ENCODE peak calls at places on chromosome 17, in nine cellular contexts. One of them, this sample, is unnamed. For H3K36me3, the result is how much of the 10 kb centered on the place peaks cover.

GRCh38 chr17:35094902-35095301 is 24.8 kb downstream of the RAD51D start:
- DNase-seq in gastrocnemius medialis: no peak
- DNase-seq in body of pancreas: no peak
- DNase-seq in tibial artery: no peak
- DNase-seq in GM12878: no peak
- DNase-seq in GM23338: no peak
- DNase-seq in left lung: no peak
- DNase-seq in IMR-90: peak
- DNase-seq in adrenal gland: peak
- DNase-seq in this sample: no peak

GRCh38 chr17:31595666-31596381 is 204.3 kb downstream of the RAB11FIP4 start:
- DNase-seq in gastrocnemius medialis: no peak
- DNase-seq in body of pancreas: no peak
- DNase-seq in tibial artery: no peak
- DNase-seq in GM12878: no peak
- DNase-seq in GM23338: no peak
- DNase-seq in left lung: no peak
- DNase-seq in IMR-90: no peak
- DNase-seq in adrenal gland: no peak
- DNase-seq in this sample: no peak

GRCh38 chr17:75518983-75519540 is 2.7 kb downstream of the TSEN54 start:
- DNase-seq in gastrocnemius medialis: no peak
- DNase-seq in body of pancreas: no peak
- DNase-seq in tibial artery: no peak
- DNase-seq in GM12878: no peak
- DNase-seq in GM23338: peak
- DNase-seq in left lung: peak
- DNase-seq in IMR-90: no peak
- DNase-seq in adrenal gland: no peak
- DNase-seq in this sample: no peak

GRCh38 chr17:69450857-69451410 is 36.4 kb downstream of the MAP2K6 start:
- DNase-seq in gastrocnemius medialis: no peak
- DNase-seq in body of pancreas: no peak
- DNase-seq in tibial artery: no peak
- DNase-seq in GM12878: no peak
- DNase-seq in GM23338: no peak
- DNase-seq in left lung: no peak
- DNase-seq in IMR-90: no peak
- DNase-seq in adrenal gland: no peak
- DNase-seq in this sample: no peak

GRCh38 chr17:77869665-77870132 is 88.8 kb upstream of the TNRC6C start:
- DNase-seq in gastrocnemius medialis: no peak
- DNase-seq in body of pancreas: no peak
- DNase-seq in tibial artery: no peak
- DNase-seq in GM12878: peak
- DNase-seq in GM23338: no peak
- DNase-seq in left lung: peak
- DNase-seq in IMR-90: no peak
- DNase-seq in adrenal gland: no peak
- DNase-seq in this sample: no peak

GRCh38 chr17:44331249-44331760 is 6.7 kb upstream of the SLC25A39 start:
- DNase-seq in gastrocnemius medialis: peak
- DNase-seq in body of pancreas: peak
- DNase-seq in tibial artery: no peak
- DNase-seq in GM12878: no peak
- DNase-seq in GM23338: peak
- DNase-seq in left lung: no peak
- DNase-seq in IMR-90: peak
- DNase-seq in adrenal gland: peak
- DNase-seq in this sample: peak

GRCh38 chr17:82246040-82246364 is 17.2 kb downstream of the SLC16A3 start:
- DNase-seq in gastrocnemius medialis: no peak
- DNase-seq in body of pancreas: no peak
- DNase-seq in tibial artery: no peak
- DNase-seq in GM12878: no peak
- DNase-seq in GM23338: no peak
- DNase-seq in left lung: peak
- DNase-seq in IMR-90: no peak
- DNase-seq in adrenal gland: no peak
- DNase-seq in this sample: no peak

GRCh38 chr17:45435481-45435880 is 2.8 kb upstream of the ARHGAP27 start:
- DNase-seq in gastrocnemius medialis: no peak
- DNase-seq in body of pancreas: no peak
- DNase-seq in tibial artery: no peak
- DNase-seq in GM12878: no peak
- DNase-seq in GM23338: no peak
- DNase-seq in left lung: peak
- DNase-seq in IMR-90: no peak
- DNase-seq in adrenal gland: no peak
- DNase-seq in this sample: peak

GRCh38 chr17:66980896-66981295 is 16.4 kb downstream of the CACNG4 start:
- DNase-seq in gastrocnemius medialis: no peak
- DNase-seq in body of pancreas: no peak
- DNase-seq in tibial artery: no peak
- DNase-seq in GM12878: no peak
- DNase-seq in GM23338: no peak
- DNase-seq in left lung: no peak
- DNase-seq in IMR-90: peak
- DNase-seq in adrenal gland: no peak
- DNase-seq in this sample: no peak

GRCh38 chr17:77771998-77772397 is 186.5 kb upstream of the TNRC6C start:
- DNase-seq in gastrocnemius medialis: no peak
- DNase-seq in body of pancreas: no peak
- DNase-seq in tibial artery: no peak
- DNase-seq in GM12878: no peak
- DNase-seq in GM23338: no peak
- DNase-seq in left lung: no peak
- DNase-seq in IMR-90: no peak
- DNase-seq in adrenal gland: no peak
- DNase-seq in this sample: no peak

GRCh38 chr17:28675980-28676379 is 14.0 kb downstream of the SUPT6H start:
- DNase-seq in gastrocnemius medialis: no peak
- DNase-seq in body of pancreas: no peak
- DNase-seq in tibial artery: no peak
- DNase-seq in GM12878: no peak
- DNase-seq in GM23338: peak
- DNase-seq in left lung: no peak
- DNase-seq in IMR-90: no peak
- DNase-seq in adrenal gland: no peak
- DNase-seq in this sample: peak

GRCh38 chr17:72730091-72730490 is 362.4 kb downstream of the SLC39A11 start:
- DNase-seq in gastrocnemius medialis: no peak
- DNase-seq in body of pancreas: no peak
- DNase-seq in tibial artery: no peak
- DNase-seq in GM12878: no peak
- DNase-seq in GM23338: no peak
- DNase-seq in left lung: no peak
- DNase-seq in IMR-90: peak
- DNase-seq in adrenal gland: no peak
- DNase-seq in this sample: no peak

GRCh38 chr17:72724375-72724774 is 368.1 kb downstream of the SLC39A11 start:
- DNase-seq in gastrocnemius medialis: no peak
- DNase-seq in body of pancreas: no peak
- DNase-seq in tibial artery: no peak
- DNase-seq in GM12878: no peak
- DNase-seq in GM23338: no peak
- DNase-seq in left lung: no peak
- DNase-seq in IMR-90: peak
- DNase-seq in adrenal gland: no peak
- DNase-seq in this sample: no peak

GRCh38 chr17:72726936-72727335 is 365.6 kb downstream of the SLC39A11 start:
- DNase-seq in gastrocnemius medialis: no peak
- DNase-seq in body of pancreas: no peak
- DNase-seq in tibial artery: no peak
- DNase-seq in GM12878: peak
- DNase-seq in GM23338: no peak
- DNase-seq in left lung: no peak
- DNase-seq in IMR-90: peak
- DNase-seq in adrenal gland: no peak
- DNase-seq in this sample: no peak

GRCh38 chr17:72720494-72720825 is 372.0 kb downstream of the SLC39A11 start:
- DNase-seq in gastrocnemius medialis: no peak
- DNase-seq in body of pancreas: no peak
- DNase-seq in tibial artery: no peak
- DNase-seq in GM12878: no peak
- DNase-seq in GM23338: no peak
- DNase-seq in left lung: no peak
- DNase-seq in IMR-90: no peak
- DNase-seq in adrenal gland: no peak
- DNase-seq in this sample: no peak

DNA sequence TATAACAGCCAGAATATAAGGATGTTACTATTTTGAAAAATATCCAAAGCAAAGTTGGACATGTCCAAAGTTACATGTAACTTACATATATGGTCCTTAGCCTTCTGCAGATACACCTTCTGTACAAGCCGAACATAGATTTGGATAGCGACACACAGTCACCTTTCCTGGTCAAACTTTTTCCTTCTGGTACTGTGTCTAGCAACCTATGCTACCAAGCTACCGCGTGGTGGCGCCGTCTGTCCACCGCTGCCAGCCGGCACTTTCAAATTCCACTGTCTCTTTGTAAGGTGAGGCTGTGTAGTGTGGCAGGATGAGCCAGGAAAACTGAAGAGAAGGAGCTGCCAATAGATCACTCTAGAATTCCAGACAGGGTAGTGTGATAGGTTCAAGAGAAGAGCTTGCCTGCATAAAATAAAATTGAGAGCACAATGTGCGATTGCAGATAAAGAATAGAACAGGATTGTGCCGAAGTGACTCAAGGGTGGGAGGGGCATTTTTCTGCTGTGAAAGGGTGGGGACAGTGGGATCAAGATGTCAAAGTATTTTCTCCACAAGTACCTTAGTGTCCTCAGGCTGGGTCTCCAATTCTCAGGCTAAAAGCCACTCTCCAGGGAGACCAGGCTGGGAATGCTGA is 366.9 kb downstream of the SLC39A11 start:
- DNase-seq in gastrocnemius medialis: no peak
- DNase-seq in body of pancreas: peak
- DNase-seq in tibial artery: no peak
- DNase-seq in GM12878: no peak
- DNase-seq in GM23338: peak
- DNase-seq in left lung: peak
- DNase-seq in IMR-90: peak
- DNase-seq in adrenal gland: peak
- DNase-seq in this sample: peak
- H3K4me3 ChIP-seq in gastrocnemius medialis: no peak
- H3K4me3 ChIP-seq in body of pancreas: no peak
- H3K4me3 ChIP-seq in tibial artery: no peak
- H3K4me3 ChIP-seq in GM12878: no peak
- H3K4me3 ChIP-seq in GM23338: no peak
- H3K4me3 ChIP-seq in left lung: no peak
- H3K4me3 ChIP-seq in IMR-90: no peak
- H3K4me3 ChIP-seq in adrenal gland: no peak
- H3K4me3 ChIP-seq in this sample: no peak

DNA sequence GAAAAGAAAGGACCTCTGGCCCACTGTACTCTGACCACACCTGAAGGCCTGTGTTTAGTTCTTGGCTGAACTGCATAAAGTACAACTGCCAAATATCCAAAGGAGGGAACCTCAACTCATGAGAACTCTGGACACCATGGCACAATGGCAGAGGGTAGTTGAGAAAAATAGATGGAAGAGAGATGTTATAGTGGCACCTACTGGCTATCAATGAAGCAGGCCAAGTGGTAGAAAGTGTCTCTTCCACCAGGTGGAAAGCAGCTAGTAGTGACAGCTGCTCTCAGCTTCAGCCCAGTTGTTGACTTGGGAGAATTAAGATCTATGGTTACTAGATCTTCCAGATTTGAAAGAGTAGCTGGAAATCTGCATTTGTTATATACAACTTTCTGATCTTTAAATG is 3.2 kb downstream of the MED31 start:
- DNase-seq in gastrocnemius medialis: no peak
- DNase-seq in body of pancreas: no peak
- DNase-seq in tibial artery: no peak
- DNase-seq in GM12878: no peak
- DNase-seq in GM23338: peak
- DNase-seq in left lung: no peak
- DNase-seq in IMR-90: no peak
- DNase-seq in adrenal gland: no peak
- DNase-seq in this sample: no peak
- H3K36me3 ChIP-seq in gastrocnemius medialis: under half
- H3K36me3 ChIP-seq in body of pancreas: under half
- H3K36me3 ChIP-seq in tibial artery: under half
- H3K36me3 ChIP-seq in GM12878: under half
- H3K36me3 ChIP-seq in GM23338: under half
- H3K36me3 ChIP-seq in left lung: under half
- H3K36me3 ChIP-seq in IMR-90: under half
- H3K36me3 ChIP-seq in adrenal gland: under half
- H3K36me3 ChIP-seq in this sample: under half

DNA sequence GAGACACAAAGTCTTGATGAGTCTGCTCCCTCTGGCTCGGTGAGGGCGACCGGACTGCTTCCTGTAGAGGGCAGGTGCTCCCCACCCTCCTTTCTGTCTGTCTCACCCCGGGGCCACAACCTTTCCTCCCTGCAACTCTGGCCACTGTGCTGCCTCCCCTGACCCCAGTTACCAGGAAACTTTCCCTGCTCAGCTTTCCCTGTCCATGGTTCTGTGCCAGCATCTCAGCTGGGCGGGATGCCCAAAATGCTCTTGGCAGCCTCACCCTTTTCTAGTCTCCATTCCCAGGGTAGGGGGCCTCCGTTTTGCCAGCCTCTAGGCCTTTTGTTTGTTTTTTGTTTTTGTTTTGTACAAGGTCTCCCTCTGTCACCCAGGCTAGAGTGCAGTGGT is 1.4 kb downstream of the PLD2 start:
- DNase-seq in gastrocnemius medialis: no peak
- DNase-seq in body of pancreas: peak
- DNase-seq in tibial artery: peak
- DNase-seq in GM12878: no peak
- DNase-seq in GM23338: no peak
- DNase-seq in left lung: no peak
- DNase-seq in IMR-90: no peak
- DNase-seq in adrenal gland: peak
- DNase-seq in this sample: peak
- H3K4me3 ChIP-seq in gastrocnemius medialis: no peak
- H3K4me3 ChIP-seq in body of pancreas: no peak
- H3K4me3 ChIP-seq in tibial artery: no peak
- H3K4me3 ChIP-seq in GM12878: no peak
- H3K4me3 ChIP-seq in GM23338: no peak
- H3K4me3 ChIP-seq in left lung: no peak
- H3K4me3 ChIP-seq in IMR-90: no peak
- H3K4me3 ChIP-seq in adrenal gland: no peak
- H3K4me3 ChIP-seq in this sample: no peak

DNA sequence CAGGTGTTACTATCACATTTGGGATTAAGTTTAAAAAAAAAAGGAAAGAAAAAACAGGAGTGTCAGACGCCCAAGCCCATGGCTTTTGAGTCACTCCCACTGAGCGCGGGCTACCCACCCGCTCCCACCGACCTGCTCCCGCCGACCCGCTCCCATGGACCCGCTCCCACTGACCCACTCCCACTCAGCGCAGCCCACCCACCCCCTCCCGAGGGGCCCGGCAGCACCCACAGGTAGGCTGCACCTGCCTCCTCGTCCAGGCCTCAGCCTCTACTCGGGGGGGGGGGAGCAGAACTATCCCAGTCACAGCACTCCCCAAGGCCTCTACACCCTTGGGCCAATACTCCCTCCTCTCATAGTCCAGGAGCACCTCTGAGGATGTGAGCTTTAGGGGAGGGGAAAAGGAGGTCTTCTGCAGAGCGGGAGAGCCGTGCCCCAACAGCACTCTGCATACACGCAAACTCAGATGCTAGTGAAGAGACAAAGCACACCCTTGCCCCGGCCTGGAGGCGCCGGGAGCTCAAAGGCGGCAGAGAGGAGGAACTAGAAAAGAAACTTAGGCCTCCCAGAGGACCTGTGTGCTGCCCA is 2.9 kb downstream of the CLUH start:
- DNase-seq in gastrocnemius medialis: no peak
- DNase-seq in body of pancreas: no peak
- DNase-seq in tibial artery: no peak
- DNase-seq in GM12878: no peak
- DNase-seq in GM23338: no peak
- DNase-seq in left lung: no peak
- DNase-seq in IMR-90: no peak
- DNase-seq in adrenal gland: no peak
- DNase-seq in this sample: peak
- H3K36me3 ChIP-seq in gastrocnemius medialis: under half
- H3K36me3 ChIP-seq in body of pancreas: under half
- H3K36me3 ChIP-seq in tibial artery: under half
- H3K36me3 ChIP-seq in GM12878: under half
- H3K36me3 ChIP-seq in GM23338: under half
- H3K36me3 ChIP-seq in left lung: under half
- H3K36me3 ChIP-seq in IMR-90: under half
- H3K36me3 ChIP-seq in adrenal gland: under half
- H3K36me3 ChIP-seq in this sample: under half